ENCODE peak calls at places on chromosomes 3 and 15, in ten cellular contexts. A is GM12865, O is fibroblast of lung, X is gastrocnemius medialis, Q is AG09309, J is psoas muscle, N is left lung, C is body of pancreas, E is SK-N-SH, P is ovary. H is an unnamed sample.

GRCh38 chr3:17846466-17846865 is 104.0 kb upstream of the TBC1D5 start:
- DNase-seq in J (no peak), Q (no peak), E (no peak), P (no peak), X (no peak), O (no peak), A (no peak), C (no peak), N (no peak), H (no peak)

GRCh38 chr15:40081691-40082194 is 26.9 kb downstream of the BMF start:
- DNase-seq in E (peak), Q (no peak), P (peak), J (peak), O (peak), C (peak), N (peak), X (peak), A (no peak), H (no peak)

GRCh38 chr3:66344846-66345578 is 124.2 kb downstream of the SLC25A26 start:
- DNase-seq in C (no peak), J (no peak), Q (no peak), P (no peak), X (no peak), O (no peak), N (no peak), A (no peak), E (no peak), H (no peak)

GRCh38 chr3:87318609-87319008 is 42.2 kb upstream of the POU1F1 start:
- DNase-seq in E (no peak), Q (peak), X (no peak), P (no peak), A (no peak), N (no peak), C (no peak), O (no peak), J (no peak), H (no peak)

GRCh38 chr15:98160236-98160635 is 199.7 kb downstream of the ARRDC4 start:
- DNase-seq in X (no peak), Q (no peak), E (no peak), J (no peak), N (no peak), P (no peak), C (peak), O (no peak), A (peak), H (peak)

GRCh38 chr15:86591994-86592746 is 512.5 kb downstream of the AGBL1 start:
- DNase-seq in J (peak), N (no peak), E (no peak), P (no peak), Q (no peak), O (no peak), A (no peak), X (peak), C (peak), H (no peak)

GRCh38 chr3:45677841-45678240 is 11.4 kb upstream of the SACM1L start:
- DNase-seq in E (no peak), A (no peak), X (no peak), C (no peak), Q (no peak), N (no peak), J (no peak), P (no peak), O (no peak), H (no peak)

GRCh38 chr15:90402806-90403205 is 14.8 kb downstream of the IQGAP1 start:
- DNase-seq in J (no peak), P (no peak), C (no peak), Q (no peak), N (no peak), E (no peak), X (no peak), O (no peak), A (no peak), H (no peak)

GRCh38 chr3:121295966-121296365 is 249.8 kb downstream of the POLQ start:
- DNase-seq in E (no peak), A (no peak), J (no peak), O (peak), X (no peak), Q (no peak), P (no peak), N (no peak), C (no peak), H (no peak)

GRCh38 chr15:69081310-69082004 is 67.0 kb downstream of the NOX5 start:
- DNase-seq in E (no peak), J (peak), Q (no peak), P (peak), N (no peak), X (peak), A (no peak), O (peak), C (peak), H (no peak)

GRCh38 chr15:54884312-54884711 is 312.4 kb downstream of the RSL24D1 start:
- DNase-seq in N (no peak), X (no peak), C (no peak), A (no peak), P (no peak), Q (no peak), O (no peak), E (no peak), J (no peak), H (no peak)

GRCh38 chr15:101086394-101087171 is 165.3 kb downstream of the CHSY1 start:
- DNase-seq in X (no peak), E (no peak), J (no peak), O (no peak), P (peak), C (no peak), Q (no peak), A (no peak), N (no peak), H (no peak)

GRCh38 chr3:172096881-172097420 is 57.6 kb downstream of the FNDC3B start:
- DNase-seq in O (peak), C (peak), Q (no peak), X (no peak), J (no peak), P (no peak), A (no peak), N (no peak), E (no peak), H (no peak)

GRCh38 chr3:172092658-172093057 is 53.3 kb downstream of the FNDC3B start:
- DNase-seq in X (no peak), C (no peak), P (no peak), Q (no peak), N (no peak), O (no peak), J (no peak), A (no peak), E (no peak), H (no peak)

GRCh38 chr3:172097585-172097984 is 58.2 kb downstream of the FNDC3B start:
- DNase-seq in N (no peak), Q (no peak), C (no peak), E (no peak), J (no peak), O (no peak), A (no peak), X (no peak), P (no peak), H (no peak)

GRCh38 chr3:172098698-172099494 is 59.5 kb downstream of the FNDC3B start:
- DNase-seq in X (no peak), J (no peak), A (no peak), C (no peak), P (no peak), Q (no peak), E (no peak), O (no peak), N (no peak), H (no peak)

DNA sequence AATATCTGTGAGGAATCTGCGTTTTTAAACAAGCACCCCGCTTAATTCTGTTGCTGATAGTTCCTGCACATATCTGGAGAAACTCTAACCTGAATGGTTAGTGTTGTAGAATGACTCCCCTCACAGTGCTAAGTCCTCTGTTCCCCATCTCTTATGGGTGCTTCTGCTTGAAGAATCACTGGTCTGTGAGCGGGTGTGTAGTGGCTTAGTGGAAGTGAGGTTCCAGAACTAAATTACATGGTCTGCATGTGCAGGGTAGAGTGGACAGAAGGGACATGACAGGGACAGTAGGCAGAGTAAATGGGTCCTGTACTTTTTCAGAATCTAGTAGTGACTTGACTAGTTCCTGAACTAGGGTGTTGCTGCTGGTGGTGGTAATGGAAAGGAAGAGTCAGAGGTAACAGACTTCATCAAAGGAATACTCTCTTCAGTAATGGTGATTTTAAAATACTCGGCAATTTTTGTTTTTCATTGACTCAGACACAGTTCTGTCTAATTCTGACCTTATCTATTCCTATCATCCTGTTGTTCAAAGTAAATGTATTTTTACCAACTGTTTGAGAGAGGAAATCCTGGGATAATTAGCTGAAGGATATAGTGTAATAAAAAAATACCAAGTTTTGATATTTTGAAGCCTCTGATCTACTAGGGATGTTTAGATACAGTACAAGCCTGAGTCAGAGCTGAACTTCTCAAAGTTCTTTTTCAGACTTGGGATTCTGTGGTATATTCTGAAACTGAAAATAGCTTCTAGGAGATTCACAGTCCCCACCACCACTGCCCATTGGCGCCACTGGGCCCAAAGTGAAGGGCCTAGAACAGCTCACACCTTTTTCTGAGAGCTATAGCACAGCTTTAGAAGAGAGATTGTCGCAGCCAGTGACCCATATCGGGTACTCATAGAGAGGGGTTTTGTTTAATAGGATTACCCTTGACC is 55.5 kb downstream of the FNDC3B start:
- DNase-seq in C (no peak), P (no peak), O (peak), E (peak), X (no peak), N (no peak), A (peak), Q (no peak), J (no peak), H (peak)
- TF ChIP-seq CTCF in C (no peak), P (no peak), O (peak), E (no peak), X (no peak), N (no peak), A (peak), Q (peak), J (no peak), H (no peak)

DNA sequence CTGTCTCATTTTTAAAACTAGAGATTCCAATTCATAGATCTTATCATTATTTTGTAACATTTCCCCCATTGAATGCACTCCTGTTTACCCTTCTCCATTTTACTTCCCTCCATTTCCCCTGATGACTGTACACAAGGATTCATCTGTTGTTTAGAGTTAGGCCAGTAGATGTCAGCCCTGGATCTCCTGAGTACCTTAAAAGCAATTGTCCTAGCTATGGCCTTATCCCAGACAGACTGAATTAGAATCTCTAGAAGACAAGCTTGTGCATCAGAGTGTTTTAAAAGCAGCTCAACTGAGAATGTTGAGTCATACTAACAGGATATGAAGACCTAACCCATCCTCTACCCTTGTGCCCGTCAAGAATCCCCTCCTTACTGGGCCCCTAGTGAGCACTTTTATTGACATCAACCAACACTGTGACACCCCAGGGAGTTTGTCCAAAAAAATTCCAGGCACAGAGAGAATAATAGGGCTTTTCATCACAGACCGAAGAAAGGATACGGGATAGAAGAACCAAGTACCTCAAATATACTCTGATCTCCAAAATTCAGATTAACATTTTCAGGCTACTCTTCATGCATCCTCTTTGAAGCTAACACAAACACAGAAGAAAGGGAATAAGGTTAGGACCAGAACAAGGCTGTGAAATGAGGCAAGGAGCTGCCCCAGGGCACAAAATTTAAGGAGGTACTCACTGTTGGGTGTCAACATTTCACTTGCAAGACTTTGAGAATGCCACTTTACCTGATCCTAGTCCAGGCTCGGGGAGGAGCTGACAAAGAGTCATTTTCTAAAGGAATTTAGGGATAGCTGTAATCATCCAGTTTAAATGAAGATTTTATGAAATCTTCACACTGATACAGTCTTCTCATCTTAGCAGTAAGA is 17.1 kb downstream of the ZBED2 start:
- DNase-seq in P (no peak), C (no peak), X (no peak), Q (peak), J (no peak), N (no peak), E (peak), A (peak), O (peak), H (no peak)
- TF ChIP-seq CTCF in P (no peak), C (no peak), X (no peak), Q (peak), J (no peak), N (peak), E (peak), A (peak), O (peak), H (peak)

GRCh38 chr3:126885425-126885824 is 97.5 kb upstream of the PLXNA1 start:
- DNase-seq in X (no peak), E (no peak), Q (no peak), P (no peak), C (no peak), A (no peak), O (no peak), J (no peak), N (no peak), H (no peak)

GRCh38 chr3:126887686-126888085 is 95.2 kb upstream of the PLXNA1 start:
- DNase-seq in E (no peak), Q (no peak), N (no peak), P (no peak), X (no peak), C (no peak), A (no peak), O (no peak), J (no peak), H (no peak)

GRCh38 chr3:126888186-126888760 is 94.6 kb upstream of the PLXNA1 start:
- DNase-seq in N (no peak), C (no peak), A (no peak), J (no peak), E (no peak), Q (no peak), O (no peak), P (no peak), X (no peak), H (no peak)

GRCh38 chr3:126883241-126883640 is 99.7 kb upstream of the PLXNA1 start:
- DNase-seq in O (peak), A (peak), E (no peak), J (no peak), Q (peak), X (peak), C (peak), P (no peak), N (no peak), H (no peak)

GRCh38 chr3:126886217-126886616 is 96.7 kb upstream of the PLXNA1 start:
- DNase-seq in O (no peak), J (no peak), A (no peak), X (no peak), Q (no peak), N (no peak), E (peak), C (no peak), P (no peak), H (no peak)
- TF ChIP-seq CTCF in O (no peak), J (no peak), A (no peak), X (no peak), Q (no peak), N (no peak), E (no peak), C (no peak), P (no peak), H (no peak)

GRCh38 chr3:131386429-131386926 is 4.9 kb downstream of the NUDT16 start:
- DNase-seq in X (peak), Q (no peak), E (no peak), A (no peak), N (peak), P (no peak), O (no peak), J (peak), C (peak), H (no peak)

DNA sequence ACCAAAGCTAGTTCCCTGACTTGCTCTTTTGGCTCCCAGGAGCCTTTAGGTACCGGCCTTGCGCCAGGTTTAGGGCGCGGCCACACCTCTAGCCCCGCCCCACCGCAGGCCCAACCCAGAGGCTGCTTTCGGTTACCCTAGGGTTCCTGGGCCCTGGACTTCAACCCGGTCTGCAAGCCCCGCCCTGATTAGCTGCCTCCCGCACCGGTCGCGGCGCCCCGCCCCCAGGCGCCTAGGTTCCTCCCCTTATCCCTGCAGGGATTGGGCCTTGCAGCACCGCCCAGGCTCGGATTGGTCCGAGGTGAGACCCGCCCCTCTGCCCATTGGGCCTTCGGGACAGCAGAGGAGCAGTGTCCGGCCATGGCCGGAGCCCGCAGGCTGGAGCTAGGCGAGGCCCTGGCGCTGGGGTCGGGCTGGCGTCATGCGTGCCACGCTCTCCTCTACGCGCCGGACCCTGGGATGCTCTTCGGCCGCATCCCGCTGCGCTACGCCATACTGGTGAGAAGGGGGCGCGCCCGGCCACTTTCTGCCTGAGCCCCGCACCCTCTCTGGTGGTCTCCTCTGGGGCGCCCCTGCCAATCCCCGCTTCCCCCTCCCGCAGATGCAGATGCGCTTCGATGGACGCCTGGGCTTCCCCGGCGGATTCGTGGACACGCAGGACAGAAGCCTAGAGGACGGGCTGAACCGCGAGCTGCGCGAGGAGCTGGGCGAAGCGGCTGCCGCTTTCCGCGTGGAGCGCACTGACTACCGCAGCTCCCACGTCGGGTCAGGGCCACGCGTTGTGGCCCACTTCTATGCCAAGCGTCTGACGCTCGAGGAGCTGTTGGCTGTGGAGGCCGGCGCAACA is at the start of gene NUDT16:
- DNase-seq in P (peak), N (peak), C (peak), O (peak), E (peak), X (peak), J (peak), Q (peak), A (peak), H (peak)
- TF ChIP-seq CTCF in P (peak), N (no peak), C (no peak), O (no peak), E (no peak), X (no peak), J (no peak), Q (no peak), A (no peak), H (no peak)

GRCh38 chr15:44299997-44300396 is 11.5 kb downstream of the GOLM2 start:
- DNase-seq in O (no peak), P (no peak), N (no peak), Q (no peak), E (no peak), A (no peak), C (no peak), J (no peak), X (no peak), H (no peak)

GRCh38 chr15:44295909-44296420 is 7.4 kb downstream of the GOLM2 start:
- DNase-seq in Q (no peak), O (peak), X (no peak), C (no peak), P (no peak), E (no peak), N (no peak), A (no peak), J (no peak), H (no peak)

GRCh38 chr15:44296625-44297524 is 8.4 kb downstream of the GOLM2 start:
- DNase-seq in J (no peak), N (no peak), E (no peak), Q (no peak), P (no peak), A (peak), X (no peak), C (peak), O (peak), H (no peak)

GRCh38 chr15:44300567-44300966 is 12.0 kb downstream of the GOLM2 start:
- DNase-seq in N (no peak), X (no peak), Q (no peak), C (no peak), O (no peak), P (no peak), E (no peak), A (peak), J (no peak), H (no peak)

GRCh38 chr15:44298878-44299277 is 10.4 kb downstream of the GOLM2 start:
- DNase-seq in E (peak), P (no peak), Q (no peak), X (no peak), A (no peak), N (no peak), J (no peak), O (no peak), C (no peak), H (no peak)
- TF ChIP-seq CTCF in E (peak), P (no peak), Q (peak), X (no peak), A (peak), N (peak), J (no peak), O (peak), C (no peak), H (no peak)